ENCODE peak calls at places on chromosomes 2 and 18, in four cellular contexts. One of them, this sample, is unnamed.

GRCh38 chr2:1837458-1837857 is 93.1 kb upstream of the PXDN start:
- DNase-seq in foreskin fibroblast: no peak
- DNase-seq in cardiac fibroblast: no peak
- DNase-seq in uterus: no peak
- DNase-seq in this sample: no peak

GRCh38 chr2:81650048-81650971 is 1345.8 kb upstream of the LRRTM1 start:
- DNase-seq in foreskin fibroblast: no peak
- DNase-seq in cardiac fibroblast: no peak
- DNase-seq in uterus: no peak
- DNase-seq in this sample: no peak

GRCh38 chr2:207919164-207919919 is 106.0 kb downstream of the PLEKHM3 start:
- DNase-seq in foreskin fibroblast: no peak
- DNase-seq in cardiac fibroblast: no peak
- DNase-seq in uterus: no peak
- DNase-seq in this sample: no peak

GRCh38 chr2:44479127-44479887 is 117.6 kb downstream of the CAMKMT start:
- DNase-seq in foreskin fibroblast: peak
- DNase-seq in cardiac fibroblast: peak
- DNase-seq in uterus: peak
- DNase-seq in this sample: peak

GRCh38 chr2:178059656-178060055 is 12.9 kb downstream of the PDE11A start:
- DNase-seq in foreskin fibroblast: no peak
- DNase-seq in cardiac fibroblast: no peak
- DNase-seq in uterus: no peak
- DNase-seq in this sample: no peak

GRCh38 chr2:54641988-54642387 is 81.5 kb upstream of the EML6 start:
- DNase-seq in foreskin fibroblast: no peak
- DNase-seq in cardiac fibroblast: no peak
- DNase-seq in uterus: no peak
- DNase-seq in this sample: no peak

GRCh38 chr2:187360286-187360685 is 87.8 kb downstream of the CALCRL start:
- DNase-seq in foreskin fibroblast: peak
- DNase-seq in cardiac fibroblast: peak
- DNase-seq in uterus: no peak
- DNase-seq in this sample: no peak

GRCh38 chr2:158432117-158432516 is 24.4 kb downstream of the CCDC148 start:
- DNase-seq in foreskin fibroblast: no peak
- DNase-seq in cardiac fibroblast: no peak
- DNase-seq in uterus: no peak
- DNase-seq in this sample: no peak

GRCh38 chr2:174117951-174118930 is 130.1 kb downstream of the OLA1 start:
- DNase-seq in foreskin fibroblast: peak
- DNase-seq in cardiac fibroblast: peak
- DNase-seq in uterus: no peak
- DNase-seq in this sample: peak

GRCh38 chr18:12031836-12032235 is 50.5 kb downstream of the IMPA2 start:
- DNase-seq in foreskin fibroblast: peak
- DNase-seq in cardiac fibroblast: peak
- DNase-seq in uterus: peak
- DNase-seq in this sample: peak

GRCh38 chr2:30110773-30111172 is 36.0 kb upstream of the YPEL5 start:
- DNase-seq in foreskin fibroblast: no peak
- DNase-seq in cardiac fibroblast: no peak
- DNase-seq in uterus: no peak
- DNase-seq in this sample: no peak

GRCh38 chr2:69567157-69567908 is 76.2 kb downstream of the AAK1 start:
- DNase-seq in foreskin fibroblast: peak
- DNase-seq in cardiac fibroblast: no peak
- DNase-seq in uterus: no peak
- DNase-seq in this sample: no peak

GRCh38 chr2:176637497-176638166 is 368.4 kb downstream of the MTX2 start:
- DNase-seq in foreskin fibroblast: peak
- DNase-seq in cardiac fibroblast: peak
- DNase-seq in uterus: peak
- DNase-seq in this sample: no peak

GRCh38 chr2:137865954-137866540 is 98.2 kb upstream of the HNMT start:
- DNase-seq in foreskin fibroblast: peak
- DNase-seq in cardiac fibroblast: peak
- DNase-seq in uterus: no peak
- DNase-seq in this sample: peak

GRCh38 chr2:166057363-166058169 is 70.3 kb downstream of the SCN1A start:
- DNase-seq in foreskin fibroblast: peak
- DNase-seq in cardiac fibroblast: peak
- DNase-seq in uterus: no peak
- DNase-seq in this sample: peak

GRCh38 chr18:39519741-39520140 is 1954.1 kb upstream of the CELF4 start:
- DNase-seq in foreskin fibroblast: no peak
- DNase-seq in cardiac fibroblast: no peak
- DNase-seq in uterus: no peak
- DNase-seq in this sample: no peak

GRCh38 chr2:25521665-25522387 is 151.6 kb downstream of the DTNB start:
- DNase-seq in foreskin fibroblast: peak
- DNase-seq in cardiac fibroblast: peak
- DNase-seq in uterus: peak
- DNase-seq in this sample: peak

GRCh38 chr2:55771612-55772011 is 78.0 kb upstream of the PNPT1 start:
- DNase-seq in foreskin fibroblast: peak
- DNase-seq in cardiac fibroblast: peak
- DNase-seq in uterus: no peak
- DNase-seq in this sample: peak

GRCh38 chr2:73937103-73937885 is 10.6 kb downstream of the DGUOK start:
- DNase-seq in foreskin fibroblast: no peak
- DNase-seq in cardiac fibroblast: no peak
- DNase-seq in uterus: no peak
- DNase-seq in this sample: no peak
- H3K4me3 ChIP-seq in foreskin fibroblast: no peak
- H3K4me3 ChIP-seq in cardiac fibroblast: no peak
- H3K4me3 ChIP-seq in uterus: no peak
- H3K4me3 ChIP-seq in this sample: no peak

DNA sequence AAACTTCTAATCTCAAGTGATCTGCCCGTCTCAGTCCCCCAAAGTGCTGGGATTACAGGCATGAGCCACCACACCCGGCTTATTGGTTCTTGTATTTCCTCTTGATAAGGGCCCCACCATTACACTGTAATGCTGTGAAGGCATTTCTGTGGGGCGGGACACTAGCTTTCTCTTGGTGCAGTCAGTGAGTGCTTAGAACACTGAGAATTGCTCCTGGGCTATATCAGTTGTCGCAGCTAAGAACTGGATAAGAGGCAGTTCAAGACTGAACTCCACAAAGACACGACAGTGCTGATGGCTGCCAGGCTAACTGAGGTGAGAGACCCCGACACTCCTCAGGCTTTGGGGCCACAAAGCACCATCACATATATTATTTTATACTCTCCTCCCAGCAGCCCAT is 2.1 kb downstream of the KHK start:
- DNase-seq in foreskin fibroblast: no peak
- DNase-seq in cardiac fibroblast: no peak
- DNase-seq in uterus: no peak
- DNase-seq in this sample: no peak
- H3K4me3 ChIP-seq in foreskin fibroblast: no peak
- H3K4me3 ChIP-seq in cardiac fibroblast: no peak
- H3K4me3 ChIP-seq in uterus: no peak
- H3K4me3 ChIP-seq in this sample: no peak

GRCh38 chr2:144288428-144288827 is 231.5 kb downstream of the ZEB2 start:
- DNase-seq in foreskin fibroblast: no peak
- DNase-seq in cardiac fibroblast: no peak
- DNase-seq in uterus: no peak
- DNase-seq in this sample: no peak
- H3K4me3 ChIP-seq in foreskin fibroblast: no peak
- H3K4me3 ChIP-seq in cardiac fibroblast: no peak
- H3K4me3 ChIP-seq in uterus: no peak
- H3K4me3 ChIP-seq in this sample: no peak

GRCh38 chr18:28512357-28512756 is 335.4 kb upstream of the CDH2 start:
- DNase-seq in foreskin fibroblast: no peak
- DNase-seq in cardiac fibroblast: peak
- DNase-seq in uterus: no peak
- DNase-seq in this sample: no peak

GRCh38 chr18:28511421-28511821 is 334.5 kb upstream of the CDH2 start:
- DNase-seq in foreskin fibroblast: peak
- DNase-seq in cardiac fibroblast: peak
- DNase-seq in uterus: no peak
- DNase-seq in this sample: peak

GRCh38 chr18:28510210-28510609 is 333.3 kb upstream of the CDH2 start:
- DNase-seq in foreskin fibroblast: no peak
- DNase-seq in cardiac fibroblast: no peak
- DNase-seq in uterus: no peak
- DNase-seq in this sample: no peak

DNA sequence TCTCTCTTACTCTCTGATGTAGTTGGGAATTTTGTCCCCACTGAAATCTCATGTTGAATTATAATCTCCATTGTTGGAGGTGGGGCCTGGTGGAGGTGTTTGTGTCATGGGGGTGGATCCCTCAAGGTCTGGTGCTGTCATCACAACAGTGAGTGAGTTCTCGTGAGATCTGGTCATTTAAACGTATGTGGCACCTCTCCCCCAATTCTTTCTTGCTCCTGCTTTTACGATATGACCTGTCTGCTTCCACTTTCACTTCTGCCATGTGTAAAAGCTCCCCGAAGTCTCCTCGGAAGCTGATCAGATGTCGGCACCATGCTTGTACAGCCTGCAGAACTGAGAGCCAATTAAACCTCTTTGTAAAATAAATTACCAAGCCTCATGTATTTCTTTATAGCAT is 337.8 kb upstream of the CDH2 start:
- DNase-seq in foreskin fibroblast: no peak
- DNase-seq in cardiac fibroblast: no peak
- DNase-seq in uterus: no peak
- DNase-seq in this sample: no peak
- H3K4me3 ChIP-seq in foreskin fibroblast: no peak
- H3K4me3 ChIP-seq in cardiac fibroblast: no peak
- H3K4me3 ChIP-seq in uterus: no peak
- H3K4me3 ChIP-seq in this sample: no peak

DNA sequence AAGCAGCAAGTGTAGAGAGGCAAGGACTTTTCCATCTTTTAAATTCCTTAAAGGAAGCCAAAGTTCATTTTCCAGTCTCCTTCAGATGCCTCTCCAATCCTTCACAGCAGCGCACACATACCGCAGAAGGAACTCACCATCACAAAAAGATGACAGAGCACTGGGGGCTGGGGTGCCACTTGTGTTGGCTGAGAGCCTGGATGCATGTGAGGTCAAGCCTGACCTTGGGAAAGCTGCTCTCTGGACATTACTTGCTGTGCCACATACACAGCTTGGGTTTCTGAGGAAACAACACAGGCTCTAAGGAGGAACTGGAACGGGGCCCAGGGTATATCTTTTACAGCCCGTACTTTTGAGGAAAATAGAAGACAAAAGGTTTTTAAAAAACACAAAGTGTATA is 364.3 kb upstream of the MEX3C start:
- DNase-seq in foreskin fibroblast: no peak
- DNase-seq in cardiac fibroblast: peak
- DNase-seq in uterus: no peak
- DNase-seq in this sample: no peak
- H3K4me3 ChIP-seq in foreskin fibroblast: no peak
- H3K4me3 ChIP-seq in cardiac fibroblast: no peak
- H3K4me3 ChIP-seq in uterus: no peak
- H3K4me3 ChIP-seq in this sample: no peak

DNA sequence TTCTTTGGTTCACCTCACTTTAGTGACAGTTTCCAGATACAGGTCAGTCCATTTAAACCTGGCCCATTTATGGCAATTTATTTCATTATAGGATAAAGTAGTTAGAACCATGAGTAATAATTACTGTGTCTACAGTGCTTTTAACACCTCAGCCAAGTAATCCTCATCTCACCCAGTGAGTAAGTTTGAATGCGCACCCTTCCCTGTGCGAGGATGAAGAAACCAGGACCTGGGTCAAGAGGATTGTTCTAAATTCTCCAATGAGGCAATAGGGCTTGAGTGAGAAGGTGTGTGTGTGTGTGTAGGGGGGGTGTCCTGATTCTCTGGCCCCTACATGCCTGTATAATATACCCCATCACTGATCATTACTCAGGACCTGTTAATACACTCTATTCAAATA is 854 bp upstream of the MYO1B start:
- DNase-seq in foreskin fibroblast: no peak
- DNase-seq in cardiac fibroblast: no peak
- DNase-seq in uterus: no peak
- DNase-seq in this sample: no peak
- H3K4me3 ChIP-seq in foreskin fibroblast: no peak
- H3K4me3 ChIP-seq in cardiac fibroblast: no peak
- H3K4me3 ChIP-seq in uterus: no peak
- H3K4me3 ChIP-seq in this sample: no peak

GRCh38 chr18:48932822-48933510 is 17.8 kb downstream of the SMAD7 start:
- DNase-seq in foreskin fibroblast: no peak
- DNase-seq in cardiac fibroblast: no peak
- DNase-seq in uterus: no peak
- DNase-seq in this sample: no peak
- H3K4me3 ChIP-seq in foreskin fibroblast: no peak
- H3K4me3 ChIP-seq in cardiac fibroblast: no peak
- H3K4me3 ChIP-seq in uterus: no peak
- H3K4me3 ChIP-seq in this sample: no peak